ENCODE peak calls at places on chromosome 2, in six cellular contexts. One of them, this sample, is unnamed.

GRCh38 chr2:205808493-205809121 is 126.3 kb downstream of the NRP2 start:
- DNase-seq in mesenchymal stem cell: no peak
- DNase-seq in H1: no peak
- DNase-seq in IMR-90: no peak
- DNase-seq in H9: no peak
- DNase-seq in neuronal stem cell: no peak
- DNase-seq in this sample: no peak

GRCh38 chr2:55843096-55843991 is 80.2 kb downstream of the EFEMP1 start:
- DNase-seq in H9: no peak
- DNase-seq in mesenchymal stem cell: peak; percentile 99
- DNase-seq in IMR-90: peak; percentile 99
- DNase-seq in neuronal stem cell: no peak
- DNase-seq in H1: no peak
- DNase-seq in this sample: no peak

GRCh38 chr2:223668302-223668998 is 66.3 kb upstream of the SCG2 start:
- DNase-seq in H1: no peak
- DNase-seq in mesenchymal stem cell: peak; percentile 43
- DNase-seq in H9: no peak
- DNase-seq in neuronal stem cell: no peak
- DNase-seq in IMR-90: peak; percentile 71
- DNase-seq in this sample: peak; percentile 67

GRCh38 chr2:31986906-31987305 is 23.9 kb downstream of the MEMO1 start:
- DNase-seq in H1: no peak
- DNase-seq in mesenchymal stem cell: no peak
- DNase-seq in IMR-90: no peak
- DNase-seq in neuronal stem cell: no peak
- DNase-seq in H9: no peak
- DNase-seq in this sample: no peak

GRCh38 chr2:152376968-152377367 is 42.0 kb downstream of the FMNL2 start:
- DNase-seq in neuronal stem cell: no peak
- DNase-seq in IMR-90: no peak
- DNase-seq in H1: no peak
- DNase-seq in mesenchymal stem cell: no peak
- DNase-seq in H9: no peak
- DNase-seq in this sample: no peak

GRCh38 chr2:70141754-70142589 is 48.8 kb downstream of the C2orf42 start:
- DNase-seq in H9: peak; percentile 70
- DNase-seq in mesenchymal stem cell: peak; percentile 70
- DNase-seq in H1: no peak
- DNase-seq in neuronal stem cell: peak; percentile 61
- DNase-seq in IMR-90: peak; percentile 38
- DNase-seq in this sample: peak; percentile 73

GRCh38 chr2:10501521-10501961 is 53.4 kb upstream of the ODC1 start:
- DNase-seq in IMR-90: no peak
- DNase-seq in H1: no peak
- DNase-seq in H9: no peak
- DNase-seq in neuronal stem cell: no peak
- DNase-seq in mesenchymal stem cell: no peak
- DNase-seq in this sample: no peak

GRCh38 chr2:202494300-202494699 is 118.2 kb downstream of the BMPR2 start:
- DNase-seq in H1: no peak
- DNase-seq in neuronal stem cell: no peak
- DNase-seq in H9: no peak
- DNase-seq in mesenchymal stem cell: peak; percentile 98
- DNase-seq in IMR-90: peak; percentile 96
- DNase-seq in this sample: no peak

GRCh38 chr2:33104052-33104623 is 157.4 kb downstream of the LTBP1 start:
- DNase-seq in neuronal stem cell: no peak
- DNase-seq in H9: no peak
- DNase-seq in H1: no peak
- DNase-seq in mesenchymal stem cell: peak; percentile 74
- DNase-seq in IMR-90: peak; percentile 73
- DNase-seq in this sample: no peak

GRCh38 chr2:152098033-152098797 is 629 bp downstream of the CACNB4 start:
- DNase-seq in neuronal stem cell: peak; percentile 27
- DNase-seq in H9: peak; percentile 59
- DNase-seq in mesenchymal stem cell: no peak
- DNase-seq in H1: no peak
- DNase-seq in IMR-90: no peak
- DNase-seq in this sample: peak; percentile 46

GRCh38 chr2:30194421-30194820 is 36.9 kb upstream of the LBH start:
- DNase-seq in neuronal stem cell: no peak
- DNase-seq in H9: no peak
- DNase-seq in IMR-90: no peak
- DNase-seq in mesenchymal stem cell: no peak
- DNase-seq in H1: no peak
- DNase-seq in this sample: no peak

GRCh38 chr2:95058989-95059601 is 33.6 kb downstream of the MAL start:
- DNase-seq in neuronal stem cell: no peak
- DNase-seq in IMR-90: no peak
- DNase-seq in H9: no peak
- DNase-seq in mesenchymal stem cell: no peak
- DNase-seq in H1: no peak
- DNase-seq in this sample: no peak

GRCh38 chr2:221779614-221780067 is 207.5 kb upstream of the EPHA4 start:
- DNase-seq in mesenchymal stem cell: peak; percentile 15
- DNase-seq in neuronal stem cell: no peak
- DNase-seq in H1: no peak
- DNase-seq in IMR-90: peak; percentile 81
- DNase-seq in H9: no peak
- DNase-seq in this sample: no peak

GRCh38 chr2:149732730-149733290 is 145.2 kb upstream of the MMADHC start:
- DNase-seq in neuronal stem cell: no peak
- DNase-seq in H9: no peak
- DNase-seq in IMR-90: no peak
- DNase-seq in H1: no peak
- DNase-seq in mesenchymal stem cell: no peak
- DNase-seq in this sample: no peak

GRCh38 chr2:240782221-240782885 is 37.7 kb downstream of the KIF1A start:
- DNase-seq in H9: no peak
- DNase-seq in H1: no peak
- DNase-seq in neuronal stem cell: no peak
- DNase-seq in mesenchymal stem cell: no peak
- DNase-seq in IMR-90: no peak
- DNase-seq in this sample: no peak

GRCh38 chr2:47058061-47058931 is 96.8 kb downstream of the STPG4 start:
- DNase-seq in H9: no peak
- DNase-seq in H1: no peak
- DNase-seq in neuronal stem cell: no peak
- DNase-seq in mesenchymal stem cell: peak; percentile 97
- DNase-seq in IMR-90: peak; percentile 72
- DNase-seq in this sample: no peak

GRCh38 chr2:9993490-9994165 is 42.1 kb downstream of the GRHL1 start:
- DNase-seq in H1: no peak
- DNase-seq in IMR-90: no peak
- DNase-seq in neuronal stem cell: no peak
- DNase-seq in mesenchymal stem cell: no peak
- DNase-seq in H9: no peak
- DNase-seq in this sample: no peak

GRCh38 chr2:42784204-42784880 is 8.0 kb downstream of the HAAO start:
- DNase-seq in mesenchymal stem cell: no peak
- DNase-seq in H9: no peak
- DNase-seq in neuronal stem cell: no peak
- DNase-seq in H1: no peak
- DNase-seq in IMR-90: no peak
- DNase-seq in this sample: peak; percentile 22

DNA sequence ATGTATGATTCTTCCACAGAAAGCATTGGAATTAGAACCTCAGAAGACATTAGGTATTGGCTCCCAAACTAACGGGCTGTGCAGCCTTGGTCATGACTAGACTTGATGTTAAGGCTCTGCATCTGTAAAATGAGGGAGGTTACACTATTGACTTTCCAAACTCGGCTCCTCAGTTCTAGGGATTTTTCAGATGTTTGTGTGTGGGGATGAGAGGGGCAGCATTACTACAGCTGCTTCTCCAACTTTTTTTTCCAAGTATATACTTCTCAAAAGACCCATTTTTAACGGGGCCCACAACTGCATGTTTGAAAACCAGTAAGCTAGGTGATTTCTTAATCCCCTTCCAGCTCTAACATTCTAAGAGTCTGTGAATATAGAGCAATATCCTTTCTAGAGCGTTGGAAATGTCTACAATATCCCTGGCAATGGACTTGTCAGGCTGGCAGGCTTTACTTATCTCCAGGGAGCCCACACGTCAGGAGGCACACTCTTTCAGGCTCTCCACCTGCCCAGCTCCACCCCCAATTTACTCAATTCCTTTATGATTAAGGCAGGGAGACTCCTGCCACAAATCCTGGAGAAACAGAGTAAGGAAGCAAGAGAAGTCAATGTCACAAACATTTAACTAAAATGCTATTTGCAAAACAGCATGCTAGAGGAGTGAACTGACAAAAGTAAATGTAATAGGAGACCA is 842 bp upstream of the MPV17 start:
- DNase-seq in mesenchymal stem cell: no peak
- DNase-seq in H1: no peak
- DNase-seq in IMR-90: no peak
- DNase-seq in neuronal stem cell: no peak
- DNase-seq in H9: no peak
- DNase-seq in this sample: no peak
- H2AK5ac ChIP-seq in mesenchymal stem cell: peak overlapping the region; percentile 62
- H2AK5ac ChIP-seq in H1: no peak overlapping the region
- H2AK5ac ChIP-seq in IMR-90: peak overlapping the region; percentile 83
- H2AK5ac ChIP-seq in neuronal stem cell: no peak overlapping the region
- H2AK5ac ChIP-seq in H9: no peak overlapping the region
- H2AK5ac ChIP-seq in this sample: peak overlapping the region; percentile 21

GRCh38 chr2:66573866-66574265 is 138.9 kb downstream of the MEIS1 start:
- DNase-seq in IMR-90: peak; percentile 49
- DNase-seq in H1: no peak
- DNase-seq in mesenchymal stem cell: peak; percentile 51
- DNase-seq in H9: peak; percentile 62
- DNase-seq in neuronal stem cell: no peak
- DNase-seq in this sample: no peak

GRCh38 chr2:66576381-66577330 is 141.7 kb downstream of the MEIS1 start:
- DNase-seq in H9: peak; percentile 54
- DNase-seq in mesenchymal stem cell: peak; percentile 72
- DNase-seq in IMR-90: peak; percentile 79
- DNase-seq in neuronal stem cell: no peak
- DNase-seq in H1: no peak
- DNase-seq in this sample: no peak

GRCh38 chr2:66574701-66575624 is 140.0 kb downstream of the MEIS1 start:
- DNase-seq in mesenchymal stem cell: peak; percentile 94
- DNase-seq in neuronal stem cell: peak; percentile 87
- DNase-seq in H1: no peak
- DNase-seq in IMR-90: peak; percentile 91
- DNase-seq in H9: peak; percentile 79
- DNase-seq in this sample: peak; percentile 18

GRCh38 chr2:66577331-66578041 is 142.6 kb downstream of the MEIS1 start:
- DNase-seq in H9: peak; percentile 68
- DNase-seq in mesenchymal stem cell: no peak
- DNase-seq in H1: no peak
- DNase-seq in IMR-90: peak; percentile 56
- DNase-seq in neuronal stem cell: no peak
- DNase-seq in this sample: no peak

DNA sequence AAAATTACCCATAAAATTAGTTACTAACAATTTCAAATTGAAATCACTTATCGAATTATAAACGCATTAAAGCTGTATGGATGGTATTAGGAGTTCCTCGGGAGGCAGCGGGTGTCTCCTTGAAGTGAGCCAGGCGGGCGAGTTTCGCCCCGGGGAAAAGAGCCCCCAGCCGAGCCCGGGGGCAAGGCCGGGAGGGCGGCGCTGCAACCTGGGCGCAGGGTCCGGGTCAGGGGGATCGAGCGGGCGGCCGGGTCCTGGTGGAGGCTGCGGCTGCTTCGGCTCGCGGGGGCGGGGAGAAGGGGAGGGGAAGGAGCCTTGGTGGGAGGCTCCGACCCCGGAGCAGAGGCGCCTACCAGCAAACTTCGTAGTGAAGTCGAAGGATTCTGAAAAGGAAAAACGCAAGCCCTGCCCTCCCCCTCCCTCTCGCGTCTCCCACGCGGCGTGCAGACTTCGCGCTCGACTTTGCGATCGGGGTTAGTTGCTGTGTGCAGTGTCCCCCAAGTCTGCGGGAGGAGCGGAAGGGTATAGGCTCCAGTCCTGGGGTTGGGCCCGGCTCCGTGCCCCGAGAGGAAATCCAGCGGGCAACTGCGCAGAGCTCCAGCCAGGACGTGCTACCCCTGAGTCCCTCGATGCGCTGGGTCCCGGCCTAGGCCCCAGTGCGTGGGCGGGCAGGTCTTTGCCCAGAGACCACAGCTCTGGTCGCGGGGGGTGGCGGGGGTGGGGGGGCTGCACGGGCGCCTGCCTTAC is 140.9 kb downstream of the MEIS1 start:
- DNase-seq in neuronal stem cell: peak; percentile 56
- DNase-seq in H1: no peak
- DNase-seq in mesenchymal stem cell: peak; percentile 56
- DNase-seq in H9: peak; percentile 55
- DNase-seq in IMR-90: peak; percentile 70
- DNase-seq in this sample: no peak
- H3K18ac ChIP-seq in neuronal stem cell: peak overlapping the region; percentile 94
- H3K18ac ChIP-seq in H1: no peak overlapping the region
- H3K18ac ChIP-seq in mesenchymal stem cell: peak overlapping the region; percentile 91
- H3K18ac ChIP-seq in H9: no peak overlapping the region
- H3K18ac ChIP-seq in IMR-90: peak overlapping the region; percentile 88
- H3K18ac ChIP-seq in this sample: peak overlapping the region; percentile 17

GRCh38 chr2:38685116-38685735 is 19.3 kb downstream of the GALM start:
- DNase-seq in IMR-90: peak; percentile 41
- DNase-seq in neuronal stem cell: no peak
- DNase-seq in H9: no peak
- DNase-seq in mesenchymal stem cell: no peak
- DNase-seq in H1: no peak
- DNase-seq in this sample: peak; percentile 17
- H3K14ac ChIP-seq in IMR-90: no peak overlapping the region
- H3K14ac ChIP-seq in neuronal stem cell: no peak overlapping the region
- H3K14ac ChIP-seq in H9: no peak overlapping the region
- H3K14ac ChIP-seq in mesenchymal stem cell: no peak overlapping the region
- H3K14ac ChIP-seq in H1: no peak overlapping the region
- H3K14ac ChIP-seq in this sample: no peak overlapping the region

GRCh38 chr2:237702439-237703397 is 75.3 kb downstream of the LRRFIP1 start:
- DNase-seq in H1: no peak
- DNase-seq in H9: peak; percentile 77
- DNase-seq in mesenchymal stem cell: peak; percentile 91
- DNase-seq in neuronal stem cell: no peak
- DNase-seq in IMR-90: peak; percentile 75
- DNase-seq in this sample: peak; percentile 66

GRCh38 chr2:237701859-237702370 is 74.5 kb downstream of the LRRFIP1 start:
- DNase-seq in neuronal stem cell: no peak
- DNase-seq in H1: no peak
- DNase-seq in H9: no peak
- DNase-seq in IMR-90: no peak
- DNase-seq in mesenchymal stem cell: no peak
- DNase-seq in this sample: peak; percentile 51

GRCh38 chr2:237700583-237701032 is 73.2 kb downstream of the LRRFIP1 start:
- DNase-seq in H1: no peak
- DNase-seq in mesenchymal stem cell: peak; percentile 93
- DNase-seq in neuronal stem cell: no peak
- DNase-seq in H9: no peak
- DNase-seq in IMR-90: peak; percentile 91
- DNase-seq in this sample: no peak

GRCh38 chr2:237699870-237700582 is 72.6 kb downstream of the LRRFIP1 start:
- DNase-seq in neuronal stem cell: no peak
- DNase-seq in H1: no peak
- DNase-seq in mesenchymal stem cell: no peak
- DNase-seq in IMR-90: no peak
- DNase-seq in H9: no peak
- DNase-seq in this sample: no peak

GRCh38 chr2:237701033-237701858 is 73.9 kb downstream of the LRRFIP1 start:
- DNase-seq in mesenchymal stem cell: no peak
- DNase-seq in H9: no peak
- DNase-seq in neuronal stem cell: no peak
- DNase-seq in IMR-90: no peak
- DNase-seq in H1: no peak
- DNase-seq in this sample: no peak
- H2AK5ac ChIP-seq in mesenchymal stem cell: peak overlapping the region; percentile 24
- H2AK5ac ChIP-seq in H9: no peak overlapping the region
- H2AK5ac ChIP-seq in neuronal stem cell: no peak overlapping the region
- H2AK5ac ChIP-seq in IMR-90: peak overlapping the region; percentile 86
- H2AK5ac ChIP-seq in H1: peak overlapping the region; percentile 70
- H2AK5ac ChIP-seq in this sample: peak overlapping the region; percentile 93

GRCh38 chr2:98441706-98442450 is 2.8 kb upstream of the INPP4A start:
- DNase-seq in mesenchymal stem cell: no peak
- DNase-seq in H1: no peak
- DNase-seq in IMR-90: no peak
- DNase-seq in H9: no peak
- DNase-seq in neuronal stem cell: no peak
- DNase-seq in this sample: no peak
- H3K18ac ChIP-seq in mesenchymal stem cell: no peak overlapping the region
- H3K18ac ChIP-seq in H1: no peak overlapping the region
- H3K18ac ChIP-seq in IMR-90: no peak overlapping the region
- H3K18ac ChIP-seq in H9: no peak overlapping the region
- H3K18ac ChIP-seq in neuronal stem cell: no peak overlapping the region
- H3K18ac ChIP-seq in this sample: no peak overlapping the region